ENCODE peak calls at places on chromosomes 13 and 19, in five cellular contexts. One of them, this sample, is unnamed.
A peak's percentile ranks its signal among the peaks of the same experiment; 100 is the strongest.

GRCh38 chr19:55014714-55015113 is 23.4 kb downstream of the GP6 start:
- DNase-seq in activated T-cell treated with anti-CD3 and anti-CD28 coated beads, Interleukin-2, amount 50 U/mL, for 4 hours: no peak
- DNase-seq in CD4-positive, CD25-positive, alpha-beta regulatory T cell: no peak
- DNase-seq in lower lobe of right lung: no peak
- DNase-seq in brain pericyte: no peak
- DNase-seq in this sample: no peak

GRCh38 chr19:29622191-29623070 is 16.3 kb downstream of the POP4 start:
- DNase-seq in activated T-cell treated with anti-CD3 and anti-CD28 coated beads, Interleukin-2, amount 50 U/mL, for 4 hours: peak; percentile 16
- DNase-seq in CD4-positive, CD25-positive, alpha-beta regulatory T cell: no peak
- DNase-seq in lower lobe of right lung: no peak
- DNase-seq in brain pericyte: no peak
- DNase-seq in this sample: peak; percentile 20

GRCh38 chr19:1907563-1908363 is 2.6 kb downstream of the ADAT3 start:
- DNase-seq in activated T-cell treated with anti-CD3 and anti-CD28 coated beads, Interleukin-2, amount 50 U/mL, for 4 hours: no peak
- DNase-seq in CD4-positive, CD25-positive, alpha-beta regulatory T cell: no peak
- DNase-seq in lower lobe of right lung: no peak
- DNase-seq in brain pericyte: no peak
- DNase-seq in this sample: no peak

GRCh38 chr19:46378268-46378667 is 31.4 kb downstream of the PPP5C start:
- DNase-seq in activated T-cell treated with anti-CD3 and anti-CD28 coated beads, Interleukin-2, amount 50 U/mL, for 4 hours: no peak
- DNase-seq in CD4-positive, CD25-positive, alpha-beta regulatory T cell: no peak
- DNase-seq in lower lobe of right lung: no peak
- DNase-seq in brain pericyte: no peak
- DNase-seq in this sample: no peak

GRCh38 chr19:48874309-48875135 is 2.3 kb downstream of the PPP1R15A start:
- DNase-seq in activated T-cell treated with anti-CD3 and anti-CD28 coated beads, Interleukin-2, amount 50 U/mL, for 4 hours: no peak
- DNase-seq in CD4-positive, CD25-positive, alpha-beta regulatory T cell: peak; percentile 35
- DNase-seq in lower lobe of right lung: no peak
- DNase-seq in brain pericyte: no peak
- DNase-seq in this sample: no peak

GRCh38 chr19:30170081-30170480 is 202.1 kb upstream of the ZNF536 start:
- DNase-seq in activated T-cell treated with anti-CD3 and anti-CD28 coated beads, Interleukin-2, amount 50 U/mL, for 4 hours: no peak
- DNase-seq in CD4-positive, CD25-positive, alpha-beta regulatory T cell: no peak
- DNase-seq in lower lobe of right lung: no peak
- DNase-seq in brain pericyte: no peak
- DNase-seq in this sample: no peak

GRCh38 chr13:73193541-73193940 is 134.7 kb downstream of the KLF5 start:
- DNase-seq in activated T-cell treated with anti-CD3 and anti-CD28 coated beads, Interleukin-2, amount 50 U/mL, for 4 hours: no peak
- DNase-seq in CD4-positive, CD25-positive, alpha-beta regulatory T cell: no peak
- DNase-seq in lower lobe of right lung: no peak
- DNase-seq in brain pericyte: no peak
- DNase-seq in this sample: no peak

GRCh38 chr19:41324921-41325639 is 15.1 kb downstream of the CCDC97 start:
- DNase-seq in activated T-cell treated with anti-CD3 and anti-CD28 coated beads, Interleukin-2, amount 50 U/mL, for 4 hours: no peak
- DNase-seq in CD4-positive, CD25-positive, alpha-beta regulatory T cell: no peak
- DNase-seq in lower lobe of right lung: peak; percentile 79
- DNase-seq in brain pericyte: no peak
- DNase-seq in this sample: no peak

GRCh38 chr19:1466018-1466460 is 13.0 kb downstream of the C19orf25 start:
- DNase-seq in activated T-cell treated with anti-CD3 and anti-CD28 coated beads, Interleukin-2, amount 50 U/mL, for 4 hours: no peak
- DNase-seq in CD4-positive, CD25-positive, alpha-beta regulatory T cell: no peak
- DNase-seq in lower lobe of right lung: no peak
- DNase-seq in brain pericyte: no peak
- DNase-seq in this sample: no peak

GRCh38 chr13:111899714-111900389 is 167.1 kb upstream of the SOX1 start:
- DNase-seq in activated T-cell treated with anti-CD3 and anti-CD28 coated beads, Interleukin-2, amount 50 U/mL, for 4 hours: no peak
- DNase-seq in CD4-positive, CD25-positive, alpha-beta regulatory T cell: no peak
- DNase-seq in lower lobe of right lung: no peak
- DNase-seq in brain pericyte: no peak
- DNase-seq in this sample: no peak

GRCh38 chr19:1521636-1522035 is 2.2 kb upstream of the PLK5 start:
- DNase-seq in activated T-cell treated with anti-CD3 and anti-CD28 coated beads, Interleukin-2, amount 50 U/mL, for 4 hours: no peak
- DNase-seq in CD4-positive, CD25-positive, alpha-beta regulatory T cell: no peak
- DNase-seq in lower lobe of right lung: no peak
- DNase-seq in brain pericyte: no peak
- DNase-seq in this sample: no peak

GRCh38 chr13:50592412-50593145 is 250.9 kb downstream of the DLEU7 start:
- DNase-seq in activated T-cell treated with anti-CD3 and anti-CD28 coated beads, Interleukin-2, amount 50 U/mL, for 4 hours: no peak
- DNase-seq in CD4-positive, CD25-positive, alpha-beta regulatory T cell: no peak
- DNase-seq in lower lobe of right lung: no peak
- DNase-seq in brain pericyte: no peak
- DNase-seq in this sample: no peak

GRCh38 chr13:49731766-49732165 is 40.5 kb upstream of the EBPL start:
- DNase-seq in activated T-cell treated with anti-CD3 and anti-CD28 coated beads, Interleukin-2, amount 50 U/mL, for 4 hours: no peak
- DNase-seq in CD4-positive, CD25-positive, alpha-beta regulatory T cell: no peak
- DNase-seq in lower lobe of right lung: no peak
- DNase-seq in brain pericyte: peak; percentile 16
- DNase-seq in this sample: no peak

GRCh38 chr13:108427355-108427754 is 157.8 kb downstream of the TNFSF13B start:
- DNase-seq in activated T-cell treated with anti-CD3 and anti-CD28 coated beads, Interleukin-2, amount 50 U/mL, for 4 hours: no peak
- DNase-seq in CD4-positive, CD25-positive, alpha-beta regulatory T cell: no peak
- DNase-seq in lower lobe of right lung: no peak
- DNase-seq in brain pericyte: no peak
- DNase-seq in this sample: no peak

GRCh38 chr13:24071423-24072075 is 89.0 kb upstream of the SPATA13 start:
- DNase-seq in activated T-cell treated with anti-CD3 and anti-CD28 coated beads, Interleukin-2, amount 50 U/mL, for 4 hours: no peak
- DNase-seq in CD4-positive, CD25-positive, alpha-beta regulatory T cell: no peak
- DNase-seq in lower lobe of right lung: no peak
- DNase-seq in brain pericyte: no peak
- DNase-seq in this sample: no peak

GRCh38 chr13:99075268-99076191 is 97.7 kb upstream of the DOCK9 start:
- DNase-seq in activated T-cell treated with anti-CD3 and anti-CD28 coated beads, Interleukin-2, amount 50 U/mL, for 4 hours: no peak
- DNase-seq in CD4-positive, CD25-positive, alpha-beta regulatory T cell: no peak
- DNase-seq in lower lobe of right lung: no peak
- DNase-seq in brain pericyte: no peak
- DNase-seq in this sample: no peak

GRCh38 chr13:100129605-100130004 is 40.7 kb downstream of the PCCA start:
- DNase-seq in activated T-cell treated with anti-CD3 and anti-CD28 coated beads, Interleukin-2, amount 50 U/mL, for 4 hours: no peak
- DNase-seq in CD4-positive, CD25-positive, alpha-beta regulatory T cell: no peak
- DNase-seq in lower lobe of right lung: no peak
- DNase-seq in brain pericyte: no peak
- DNase-seq in this sample: no peak

GRCh38 chr19:35807633-35808032 is 5.0 kb downstream of the PRODH2 start:
- DNase-seq in activated T-cell treated with anti-CD3 and anti-CD28 coated beads, Interleukin-2, amount 50 U/mL, for 4 hours: no peak
- DNase-seq in CD4-positive, CD25-positive, alpha-beta regulatory T cell: no peak
- DNase-seq in lower lobe of right lung: no peak
- DNase-seq in brain pericyte: no peak
- DNase-seq in this sample: no peak

This sample was measured in stimulated activated naive CD4-positive, alpha-beta T cell treated with Interleukin-2 at 50 U/mL for 16 hours.